ENCODE peak calls at places on chromosome 10, in six cellular contexts. One of them, this sample, is unnamed.

GRCh38 chr10:12556057-12556456 is 206.7 kb downstream of the CAMK1D start:
- DNase-seq in chondrocyte: no peak
- DNase-seq in head of caudate nucleus: no peak
- DNase-seq in sigmoid colon: no peak
- DNase-seq in AG04449: no peak
- DNase-seq in activated CD8-positive, alpha-beta memory T cell treated with anti-CD3 and anti-CD28 coated beads, Interleukin-2, amount 50 U/mL, for 4 hours: no peak
- DNase-seq in this sample: no peak

GRCh38 chr10:132350391-132350790 is 18.4 kb downstream of the LRRC27 start:
- DNase-seq in chondrocyte: peak; percentile 83
- DNase-seq in head of caudate nucleus: no peak
- DNase-seq in sigmoid colon: peak; percentile 52
- DNase-seq in AG04449: no peak
- DNase-seq in activated CD8-positive, alpha-beta memory T cell treated with anti-CD3 and anti-CD28 coated beads, Interleukin-2, amount 50 U/mL, for 4 hours: no peak
- DNase-seq in this sample: no peak

GRCh38 chr10:16497911-16498310 is 23.8 kb downstream of the C1QL3 start:
- DNase-seq in chondrocyte: no peak
- DNase-seq in head of caudate nucleus: no peak
- DNase-seq in sigmoid colon: no peak
- DNase-seq in AG04449: peak; percentile 4
- DNase-seq in activated CD8-positive, alpha-beta memory T cell treated with anti-CD3 and anti-CD28 coated beads, Interleukin-2, amount 50 U/mL, for 4 hours: no peak
- DNase-seq in this sample: no peak

GRCh38 chr10:6128591-6129383 is 40.0 kb downstream of the RBM17 start:
- DNase-seq in chondrocyte: no peak
- DNase-seq in head of caudate nucleus: no peak
- DNase-seq in sigmoid colon: no peak
- DNase-seq in AG04449: no peak
- DNase-seq in activated CD8-positive, alpha-beta memory T cell treated with anti-CD3 and anti-CD28 coated beads, Interleukin-2, amount 50 U/mL, for 4 hours: no peak
- DNase-seq in this sample: no peak

GRCh38 chr10:77874872-77875271 is 51.7 kb downstream of the DLG5 start:
- DNase-seq in chondrocyte: no peak
- DNase-seq in head of caudate nucleus: no peak
- DNase-seq in sigmoid colon: no peak
- DNase-seq in AG04449: no peak
- DNase-seq in activated CD8-positive, alpha-beta memory T cell treated with anti-CD3 and anti-CD28 coated beads, Interleukin-2, amount 50 U/mL, for 4 hours: no peak
- DNase-seq in this sample: no peak

GRCh38 chr10:44724415-44725174 is 186.5 kb upstream of the TMEM72 start:
- DNase-seq in chondrocyte: no peak
- DNase-seq in head of caudate nucleus: no peak
- DNase-seq in sigmoid colon: no peak
- DNase-seq in AG04449: peak; percentile 75
- DNase-seq in activated CD8-positive, alpha-beta memory T cell treated with anti-CD3 and anti-CD28 coated beads, Interleukin-2, amount 50 U/mL, for 4 hours: no peak
- DNase-seq in this sample: no peak

GRCh38 chr10:124197301-124198148 is 104.1 kb upstream of the CHST15 start:
- DNase-seq in chondrocyte: no peak
- DNase-seq in head of caudate nucleus: peak; percentile 34
- DNase-seq in sigmoid colon: no peak
- DNase-seq in AG04449: no peak
- DNase-seq in activated CD8-positive, alpha-beta memory T cell treated with anti-CD3 and anti-CD28 coated beads, Interleukin-2, amount 50 U/mL, for 4 hours: no peak
- DNase-seq in this sample: no peak

GRCh38 chr10:75186310-75186709 is 24.3 kb upstream of the VDAC2 start:
- DNase-seq in chondrocyte: no peak
- DNase-seq in head of caudate nucleus: no peak
- DNase-seq in sigmoid colon: no peak
- DNase-seq in AG04449: no peak
- DNase-seq in activated CD8-positive, alpha-beta memory T cell treated with anti-CD3 and anti-CD28 coated beads, Interleukin-2, amount 50 U/mL, for 4 hours: no peak
- DNase-seq in this sample: no peak

GRCh38 chr10:75021851-75022250 is 89.6 kb upstream of the SAMD8 start:
- DNase-seq in chondrocyte: no peak
- DNase-seq in head of caudate nucleus: no peak
- DNase-seq in sigmoid colon: no peak
- DNase-seq in AG04449: no peak
- DNase-seq in activated CD8-positive, alpha-beta memory T cell treated with anti-CD3 and anti-CD28 coated beads, Interleukin-2, amount 50 U/mL, for 4 hours: no peak
- DNase-seq in this sample: no peak

GRCh38 chr10:85621562-85621961 is 745.0 kb downstream of the GRID1 start:
- DNase-seq in chondrocyte: no peak
- DNase-seq in head of caudate nucleus: no peak
- DNase-seq in sigmoid colon: no peak
- DNase-seq in AG04449: no peak
- DNase-seq in activated CD8-positive, alpha-beta memory T cell treated with anti-CD3 and anti-CD28 coated beads, Interleukin-2, amount 50 U/mL, for 4 hours: no peak
- DNase-seq in this sample: no peak

GRCh38 chr10:63229192-63229591 is 96.1 kb downstream of the NRBF2 start:
- DNase-seq in chondrocyte: no peak
- DNase-seq in head of caudate nucleus: no peak
- DNase-seq in sigmoid colon: no peak
- DNase-seq in AG04449: no peak
- DNase-seq in activated CD8-positive, alpha-beta memory T cell treated with anti-CD3 and anti-CD28 coated beads, Interleukin-2, amount 50 U/mL, for 4 hours: no peak
- DNase-seq in this sample: no peak

GRCh38 chr10:133260895-133261725 is 15.6 kb downstream of the ADAM8 start:
- DNase-seq in chondrocyte: no peak
- DNase-seq in head of caudate nucleus: peak; percentile 56
- DNase-seq in sigmoid colon: peak; percentile 82
- DNase-seq in AG04449: no peak
- DNase-seq in activated CD8-positive, alpha-beta memory T cell treated with anti-CD3 and anti-CD28 coated beads, Interleukin-2, amount 50 U/mL, for 4 hours: peak; percentile 66
- DNase-seq in this sample: peak; percentile 59

GRCh38 chr10:72308320-72308987 is 34.7 kb downstream of the DDIT4 start:
- DNase-seq in chondrocyte: no peak
- DNase-seq in head of caudate nucleus: no peak
- DNase-seq in sigmoid colon: peak; percentile 82
- DNase-seq in AG04449: no peak
- DNase-seq in activated CD8-positive, alpha-beta memory T cell treated with anti-CD3 and anti-CD28 coated beads, Interleukin-2, amount 50 U/mL, for 4 hours: no peak
- DNase-seq in this sample: no peak

GRCh38 chr10:71882813-71883746 is 32.0 kb upstream of the PSAP start:
- DNase-seq in chondrocyte: no peak
- DNase-seq in head of caudate nucleus: no peak
- DNase-seq in sigmoid colon: no peak
- DNase-seq in AG04449: no peak
- DNase-seq in activated CD8-positive, alpha-beta memory T cell treated with anti-CD3 and anti-CD28 coated beads, Interleukin-2, amount 50 U/mL, for 4 hours: no peak
- DNase-seq in this sample: no peak

GRCh38 chr10:50552308-50552707 is 71.4 kb downstream of the SGMS1 start:
- DNase-seq in chondrocyte: no peak
- DNase-seq in head of caudate nucleus: no peak
- DNase-seq in sigmoid colon: no peak
- DNase-seq in AG04449: peak; percentile 92
- DNase-seq in activated CD8-positive, alpha-beta memory T cell treated with anti-CD3 and anti-CD28 coated beads, Interleukin-2, amount 50 U/mL, for 4 hours: no peak
- DNase-seq in this sample: no peak

GRCh38 chr10:21084700-21085099 is 187.6 kb upstream of the NEBL start:
- DNase-seq in chondrocyte: no peak
- DNase-seq in head of caudate nucleus: no peak
- DNase-seq in sigmoid colon: no peak
- DNase-seq in AG04449: no peak
- DNase-seq in activated CD8-positive, alpha-beta memory T cell treated with anti-CD3 and anti-CD28 coated beads, Interleukin-2, amount 50 U/mL, for 4 hours: no peak
- DNase-seq in this sample: no peak

GRCh38 chr10:94104316-94105060 is 110.8 kb downstream of the PLCE1 start:
- DNase-seq in chondrocyte: no peak
- DNase-seq in head of caudate nucleus: no peak
- DNase-seq in sigmoid colon: no peak
- DNase-seq in AG04449: no peak
- DNase-seq in activated CD8-positive, alpha-beta memory T cell treated with anti-CD3 and anti-CD28 coated beads, Interleukin-2, amount 50 U/mL, for 4 hours: no peak
- DNase-seq in this sample: no peak

GRCh38 chr10:78937800-78938694 is 130.7 kb upstream of the ZMIZ1 start:
- DNase-seq in chondrocyte: no peak
- DNase-seq in head of caudate nucleus: no peak
- DNase-seq in sigmoid colon: no peak
- DNase-seq in AG04449: no peak
- DNase-seq in activated CD8-positive, alpha-beta memory T cell treated with anti-CD3 and anti-CD28 coated beads, Interleukin-2, amount 50 U/mL, for 4 hours: no peak
- DNase-seq in this sample: no peak

GRCh38 chr10:70846795-70847194 is 31.0 kb downstream of the SGPL1 start:
- DNase-seq in chondrocyte: no peak
- DNase-seq in head of caudate nucleus: no peak
- DNase-seq in sigmoid colon: no peak
- DNase-seq in AG04449: no peak
- DNase-seq in activated CD8-positive, alpha-beta memory T cell treated with anti-CD3 and anti-CD28 coated beads, Interleukin-2, amount 50 U/mL, for 4 hours: no peak
- DNase-seq in this sample: no peak

GRCh38 chr10:95434583-95434982 is 126.6 kb downstream of the SORBS1 start:
- DNase-seq in chondrocyte: no peak
- DNase-seq in head of caudate nucleus: no peak
- DNase-seq in sigmoid colon: no peak
- DNase-seq in AG04449: no peak
- DNase-seq in activated CD8-positive, alpha-beta memory T cell treated with anti-CD3 and anti-CD28 coated beads, Interleukin-2, amount 50 U/mL, for 4 hours: no peak
- DNase-seq in this sample: no peak

GRCh38 chr10:10785627-10786333 is 231.9 kb upstream of the CELF2 start:
- DNase-seq in chondrocyte: no peak
- DNase-seq in head of caudate nucleus: no peak
- DNase-seq in sigmoid colon: no peak
- DNase-seq in AG04449: no peak
- DNase-seq in activated CD8-positive, alpha-beta memory T cell treated with anti-CD3 and anti-CD28 coated beads, Interleukin-2, amount 50 U/mL, for 4 hours: no peak
- DNase-seq in this sample: no peak

GRCh38 chr10:7861509-7862120 is 43.3 kb downstream of the TAF3 start:
- DNase-seq in chondrocyte: no peak
- DNase-seq in head of caudate nucleus: no peak
- DNase-seq in sigmoid colon: no peak
- DNase-seq in AG04449: no peak
- DNase-seq in activated CD8-positive, alpha-beta memory T cell treated with anti-CD3 and anti-CD28 coated beads, Interleukin-2, amount 50 U/mL, for 4 hours: no peak
- DNase-seq in this sample: no peak

GRCh38 chr10:87585565-87586514 is 73.8 kb upstream of the PAPSS2 start:
- DNase-seq in chondrocyte: no peak
- DNase-seq in head of caudate nucleus: no peak
- DNase-seq in sigmoid colon: no peak
- DNase-seq in AG04449: no peak
- DNase-seq in activated CD8-positive, alpha-beta memory T cell treated with anti-CD3 and anti-CD28 coated beads, Interleukin-2, amount 50 U/mL, for 4 hours: no peak
- DNase-seq in this sample: no peak

GRCh38 chr10:15300697-15301096 is 70.4 kb downstream of the FAM171A1 start:
- DNase-seq in chondrocyte: no peak
- DNase-seq in head of caudate nucleus: no peak
- DNase-seq in sigmoid colon: no peak
- DNase-seq in AG04449: no peak
- DNase-seq in activated CD8-positive, alpha-beta memory T cell treated with anti-CD3 and anti-CD28 coated beads, Interleukin-2, amount 50 U/mL, for 4 hours: no peak
- DNase-seq in this sample: no peak

This sample was measured in stimulated activated naive CD4-positive, alpha-beta T cell treated with Interleukin-2 at 50 U/mL for 16 hours.